ENCODE peak calls at places on chromosomes 6 and 20, in eight cellular contexts. F is SJSA1; A is body of pancreas; Z is Right ventricle myocardium superior; O is putamen; J is A549; X is H54; N is stimulated activated naive B cell treated with anti-CD40 and anti-IgM and Interleukin-4, amounts not matched to agents 10 μg/mL and 1 μg/mL and 100 μg/mL, for 72 hours. R is an unnamed sample.
A peak's percentile ranks its signal among the peaks of the same experiment; 100 is the strongest.

GRCh38 chr20:25738198-25738597 is 41.5 kb upstream of the ZNF337 start:
- DNase-seq in F (no peak), A (no peak), Z (no peak), O (no peak), J (no peak), X (no peak), N (no peak), R (no peak)

GRCh38 chr6:146200136-146200708 is 171.4 kb downstream of the GRM1 start:
- DNase-seq in F (no peak), A (no peak), Z (no peak), O (no peak), J (no peak), X (no peak), N (no peak), R (no peak)

GRCh38 chr6:127857051-127857637 is 43.7 kb downstream of the THEMIS start:
- DNase-seq in F (no peak), A (no peak), Z (no peak), O (no peak), J (no peak), X (no peak), N (no peak), R (no peak)

GRCh38 chr6:109644131-109644530 is 46.9 kb downstream of the AK9 start:
- DNase-seq in F (no peak), A (no peak), Z (no peak), O (no peak), J (no peak), X (no peak), N (no peak), R (no peak)

GRCh38 chr6:150298676-150299075 is 70.1 kb upstream of the IYD start:
- DNase-seq in F (no peak), A (no peak), Z (no peak), O (no peak), J (no peak), X (no peak), N (no peak), R (no peak)

GRCh38 chr6:43076928-43077809 is 1.1 kb downstream of the PTK7 start:
- DNase-seq in F (peak; percentile 57), A (peak; percentile 52), Z (no peak), O (no peak), J (no peak), X (no peak), N (no peak), R (no peak)

GRCh38 chr20:51321343-51322163 is 221.0 kb downstream of the NFATC2 start:
- DNase-seq in F (no peak), A (no peak), Z (no peak), O (no peak), J (no peak), X (no peak), N (no peak), R (no peak)

GRCh38 chr20:40072907-40073306 is 616.1 kb downstream of the MAFB start:
- DNase-seq in F (no peak), A (no peak), Z (no peak), O (no peak), J (no peak), X (no peak), N (no peak), R (no peak)

GRCh38 chr6:90107721-90108364 is 188.8 kb downstream of the BACH2 start:
- DNase-seq in F (peak; percentile 54), A (no peak), Z (no peak), O (no peak), J (no peak), X (no peak), N (peak; percentile 65), R (no peak)

GRCh38 chr20:17646901-17647301 is 35.1 kb downstream of the RRBP1 start:
- DNase-seq in F (no peak), A (no peak), Z (no peak), O (no peak), J (no peak), X (no peak), N (no peak), R (no peak)

GRCh38 chr6:131682427-131682826 is 18.8 kb downstream of the OR2A4 start:
- DNase-seq in F (no peak), A (no peak), Z (no peak), O (no peak), J (peak; percentile 0), X (no peak), N (no peak), R (no peak)

GRCh38 chr6:29953706-29954105 is 11.4 kb downstream of the HLA-A start:
- DNase-seq in F (no peak), A (no peak), Z (no peak), O (no peak), J (no peak), X (no peak), N (no peak), R (no peak)

R was measured in HuH-7.5.